ENCODE peak calls at places on chromosomes 2 and 18, in ten cellular contexts. Q is transverse colon, F is stomach, Z is adrenal gland, N is tibial artery, D is right lobe of liver, K is heart left ventricle, I is fibroblast of lung, X is cardiac muscle cell, U is tibial nerve. J is an unnamed sample. For H3K9me3 and H3K4me1, the result is how much of the 10 kb centered on the place peaks cover.

GRCh38 chr2:68799615-68800400 is 65.2 kb downstream of the ARHGAP25 start:
- DNase-seq in Q (no peak), F (no peak), Z (no peak), N (no peak), D (peak), K (no peak), I (no peak), X (no peak), U (no peak), J (no peak)

GRCh38 chr2:124317628-124318027 is 292.5 kb downstream of the CNTNAP5 start:
- DNase-seq in Q (no peak), F (no peak), Z (no peak), N (no peak), D (no peak), K (no peak), I (no peak), X (no peak), U (no peak), J (no peak)

GRCh38 chr2:45301307-45302010 is 292.2 kb upstream of the SIX2 start:
- DNase-seq in Q (peak), F (no peak), Z (no peak), N (no peak), D (no peak), K (no peak), I (no peak), X (no peak), U (no peak), J (no peak)

GRCh38 chr2:235293060-235293459 is 200.8 kb upstream of the AGAP1 start:
- DNase-seq in Q (no peak), F (no peak), Z (no peak), N (no peak), D (no peak), K (no peak), I (no peak), X (no peak), U (no peak), J (no peak)

GRCh38 chr2:64857581-64858471 is 131.4 kb upstream of the SLC1A4 start:
- DNase-seq in Q (no peak), F (no peak), Z (peak), N (peak), D (no peak), K (peak), I (peak), X (peak), U (no peak), J (peak)

GRCh38 chr18:1811282-1811681 is 760.0 kb downstream of the METTL4 start:
- DNase-seq in Q (no peak), F (no peak), Z (no peak), N (no peak), D (no peak), K (no peak), I (no peak), X (no peak), U (no peak), J (no peak)

GRCh38 chr18:48186084-48186798 is 222.9 kb downstream of the ZBTB7C start:
- DNase-seq in Q (no peak), F (no peak), Z (peak), N (no peak), D (no peak), K (no peak), I (no peak), X (peak), U (no peak), J (no peak)

GRCh38 chr18:56937874-56938273 is 209.0 kb upstream of the BOD1L2 start:
- DNase-seq in Q (no peak), F (no peak), Z (no peak), N (no peak), D (no peak), K (no peak), I (no peak), X (peak), U (no peak), J (no peak)

GRCh38 chr2:37615808-37616673 is 55.4 kb downstream of the CDC42EP3 start:
- DNase-seq in Q (peak), F (peak), Z (no peak), N (peak), D (no peak), K (peak), I (no peak), X (no peak), U (no peak), J (peak)

GRCh38 chr2:76921006-76921405 is 601.2 kb downstream of the LRRTM4 start:
- DNase-seq in Q (no peak), F (no peak), Z (no peak), N (no peak), D (no peak), K (no peak), I (no peak), X (no peak), U (no peak), J (no peak)

GRCh38 chr2:11533278-11534077 is at the start of gene GREB1:
- DNase-seq in Q (no peak), F (no peak), Z (peak), N (no peak), D (no peak), K (no peak), I (no peak), X (no peak), U (no peak), J (no peak)

GRCh38 chr18:32770181-32770650 is 2.6 kb downstream of the KLHL14 start:
- DNase-seq in Q (no peak), F (no peak), Z (no peak), N (no peak), D (no peak), K (no peak), I (no peak), X (no peak), U (no peak), J (peak)

DNA sequence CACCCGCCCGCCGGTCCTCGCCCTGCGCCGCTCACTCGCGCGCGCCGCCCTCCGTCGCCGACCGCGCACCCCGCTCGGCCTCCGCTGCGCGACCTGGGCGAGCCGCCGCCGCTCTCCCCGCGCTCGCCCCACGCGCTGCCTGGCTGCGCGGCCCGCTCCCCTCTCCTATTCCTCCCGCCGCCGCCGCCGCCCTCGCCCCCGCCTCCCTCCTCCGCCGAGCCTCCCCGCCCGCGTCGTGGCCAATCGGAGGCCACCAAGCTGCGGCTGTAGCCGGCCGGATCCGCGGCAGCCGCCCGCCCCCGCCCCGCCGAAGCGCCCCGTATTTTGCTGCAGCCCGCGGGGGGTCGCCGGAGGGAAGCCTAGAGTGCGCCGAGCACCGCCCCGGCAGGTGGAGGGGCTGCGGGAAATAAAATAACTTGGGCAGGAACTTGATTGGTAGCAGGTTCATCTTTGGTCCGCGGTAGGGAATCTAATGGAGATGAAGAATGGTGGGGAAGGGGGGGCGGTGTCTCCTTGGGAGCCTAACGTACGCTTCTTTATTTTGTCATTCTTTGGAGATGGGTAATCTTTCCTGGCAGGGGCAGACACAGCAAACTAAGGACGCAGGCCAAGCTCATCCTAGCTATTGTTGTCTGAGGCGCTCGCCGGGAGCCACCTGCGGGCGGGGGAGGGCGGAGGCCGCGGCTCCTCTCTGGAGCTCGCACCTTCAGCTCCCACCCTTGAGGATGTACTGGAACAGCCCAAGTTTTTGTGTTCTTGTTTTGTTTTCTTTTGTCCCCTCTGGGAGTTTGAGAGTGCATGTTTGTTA is 1.1 kb upstream of the CDH2 start:
- DNase-seq in Q (no peak), F (peak), Z (peak), N (no peak), D (peak), K (peak), I (peak), X (peak), U (no peak), J (peak)
- H3K9me3 ChIP-seq in Q (under half), F (under half), Z (under half), N (under half), D (under half), K (under half), I (under half), X (under half), U (under half), J (under half)

DNA sequence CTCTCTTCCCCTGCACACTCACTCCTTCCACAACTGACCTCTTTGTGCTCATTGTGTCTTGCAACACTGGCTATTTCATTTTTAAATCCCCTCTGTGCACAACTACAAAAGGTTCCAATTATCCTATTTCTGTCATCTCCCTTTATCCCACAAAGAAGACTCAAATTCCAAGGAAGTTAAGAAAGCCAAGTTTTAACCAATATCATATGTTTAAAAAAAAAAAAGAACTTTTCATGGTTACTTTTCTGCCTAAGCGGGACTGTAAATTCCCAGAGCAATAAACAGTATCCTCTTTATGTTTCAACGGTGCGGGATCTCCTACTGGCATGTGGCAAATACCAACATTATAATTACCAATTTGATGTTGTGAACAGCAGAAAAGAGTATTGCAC is 83.8 kb downstream of the DOCK10 start:
- DNase-seq in Q (no peak), F (no peak), Z (no peak), N (no peak), D (no peak), K (no peak), I (no peak), X (peak), U (no peak), J (no peak)
- H3K4me1 ChIP-seq in Q (under half), F (under half), Z (under half), N (half or more), D (under half), K (under half), I (under half), X (under half), U (under half), J (under half)

GRCh38 chr2:202945-203344 is 60.9 kb downstream of the SH3YL1 start:
- DNase-seq in Q (no peak), F (no peak), Z (no peak), N (no peak), D (no peak), K (no peak), I (no peak), X (no peak), U (no peak), J (no peak)

GRCh38 chr2:195932-196331 is 67.9 kb downstream of the SH3YL1 start:
- DNase-seq in Q (no peak), F (no peak), Z (no peak), N (no peak), D (no peak), K (no peak), I (no peak), X (no peak), U (no peak), J (no peak)

GRCh38 chr2:201648-202433 is 62.0 kb downstream of the SH3YL1 start:
- DNase-seq in Q (no peak), F (no peak), Z (no peak), N (no peak), D (no peak), K (no peak), I (no peak), X (no peak), U (no peak), J (no peak)

DNA sequence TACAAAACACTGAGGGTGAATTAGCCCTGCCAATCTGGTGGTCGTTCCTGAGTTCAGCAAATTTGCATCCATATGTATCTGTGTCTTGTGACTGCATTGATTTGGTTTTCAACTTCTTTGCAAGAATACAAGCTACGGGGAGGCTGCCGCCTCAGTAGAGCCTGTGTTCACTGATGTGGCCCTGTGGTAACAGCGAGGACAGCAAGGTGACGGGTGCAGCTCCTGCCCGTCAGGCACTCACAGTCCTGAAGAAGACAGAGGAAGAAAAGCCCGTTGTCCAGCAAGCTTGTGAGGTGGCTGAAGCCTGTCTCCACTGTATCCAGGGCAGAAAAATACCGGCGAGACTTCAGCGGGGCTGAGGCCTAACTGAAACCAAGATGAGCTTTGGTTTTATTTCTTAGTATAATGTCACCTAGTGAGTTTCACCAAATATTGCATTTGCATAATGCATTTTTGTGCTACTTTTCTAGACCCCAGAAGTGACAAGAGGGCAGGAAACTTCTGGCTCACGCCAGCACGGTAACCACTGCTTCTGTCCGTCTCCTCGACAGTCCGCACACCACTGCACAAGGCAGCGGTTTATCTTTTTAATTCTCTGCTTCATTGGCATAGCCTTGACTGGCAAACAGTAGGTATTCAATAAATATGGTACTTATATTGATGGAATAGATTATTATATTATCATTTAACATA is 64.4 kb downstream of the SH3YL1 start:
- DNase-seq in Q (no peak), F (no peak), Z (no peak), N (no peak), D (no peak), K (no peak), I (no peak), X (no peak), U (no peak), J (no peak)
- H3K9me3 ChIP-seq in Q (under half), F (under half), Z (under half), N (under half), D (under half), K (under half), I (under half), X (under half), U (under half), J (under half)

GRCh38 chr2:70080597-70081200 is 6.6 kb upstream of the PCBP1 start:
- DNase-seq in Q (no peak), F (no peak), Z (no peak), N (no peak), D (peak), K (no peak), I (no peak), X (no peak), U (no peak), J (no peak)

GRCh38 chr2:70081221-70081620 is 6.1 kb upstream of the PCBP1 start:
- DNase-seq in Q (no peak), F (no peak), Z (no peak), N (no peak), D (peak), K (no peak), I (no peak), X (no peak), U (no peak), J (no peak)

GRCh38 chr2:70073493-70073892 is 13.8 kb upstream of the PCBP1 start:
- DNase-seq in Q (no peak), F (no peak), Z (no peak), N (no peak), D (peak), K (no peak), I (no peak), X (no peak), U (no peak), J (no peak)

GRCh38 chr2:70083344-70084156 is 3.7 kb upstream of the PCBP1 start:
- DNase-seq in Q (peak), F (no peak), Z (no peak), N (no peak), D (peak), K (no peak), I (peak), X (no peak), U (no peak), J (no peak)

DNA sequence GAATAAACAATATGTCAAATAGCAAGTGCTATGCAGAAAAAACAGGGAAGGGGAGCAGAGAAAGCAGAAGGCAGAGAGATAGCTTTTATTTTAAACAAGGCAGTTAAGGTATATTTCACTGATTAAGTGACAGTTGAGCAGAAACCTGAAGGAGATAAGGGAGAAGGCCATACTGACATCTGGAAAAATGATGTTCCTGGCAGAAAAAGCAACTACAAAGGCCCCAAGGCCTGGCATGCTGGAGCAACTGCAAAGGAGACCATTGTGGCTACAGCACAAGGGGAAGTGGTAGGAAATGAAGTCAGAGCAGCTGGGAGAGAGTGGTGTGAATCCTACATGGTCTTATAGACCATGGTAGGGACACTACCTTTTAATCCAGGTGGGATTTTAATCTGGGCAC is 8.9 kb upstream of the PCBP1 start:
- DNase-seq in Q (no peak), F (no peak), Z (peak), N (no peak), D (no peak), K (no peak), I (no peak), X (no peak), U (no peak), J (no peak)
- H3K4me1 ChIP-seq in Q (under half), F (under half), Z (under half), N (under half), D (under half), K (under half), I (under half), X (under half), U (under half), J (under half)

GRCh38 chr18:14939141-14939540 is 191.2 kb downstream of the ANKRD30B start:
- DNase-seq in Q (no peak), F (no peak), Z (no peak), N (no peak), D (no peak), K (no peak), I (no peak), X (no peak), U (no peak), J (no peak)

GRCh38 chr18:14937271-14937670 is 189.3 kb downstream of the ANKRD30B start:
- DNase-seq in Q (no peak), F (no peak), Z (no peak), N (no peak), D (no peak), K (no peak), I (no peak), X (no peak), U (no peak), J (no peak)

GRCh38 chr18:14933049-14933851 is 185.3 kb downstream of the ANKRD30B start:
- DNase-seq in Q (peak), F (no peak), Z (no peak), N (no peak), D (no peak), K (no peak), I (no peak), X (no peak), U (no peak), J (no peak)

GRCh38 chr18:14936313-14936712 is 188.3 kb downstream of the ANKRD30B start:
- DNase-seq in Q (peak), F (no peak), Z (no peak), N (no peak), D (no peak), K (no peak), I (no peak), X (no peak), U (no peak), J (no peak)

DNA sequence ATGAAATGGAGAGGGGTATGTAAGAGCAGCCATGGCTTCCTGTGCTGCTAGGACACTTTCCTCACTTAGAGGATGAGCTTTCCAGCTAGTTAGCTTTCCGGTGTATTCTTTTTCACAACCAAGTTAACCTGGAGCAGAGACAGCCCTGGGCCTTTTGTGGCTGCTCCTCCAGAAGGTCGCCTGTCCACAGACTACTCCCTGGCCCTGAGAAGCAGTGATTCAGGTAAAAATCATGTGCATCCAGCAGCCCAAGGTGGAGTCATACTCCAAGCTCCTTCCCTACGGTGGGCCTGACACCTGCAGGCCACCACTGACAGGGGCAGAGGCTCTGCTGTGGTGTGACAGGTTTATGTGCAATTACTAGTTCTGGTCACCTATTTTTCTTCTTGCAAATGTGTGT is 187.2 kb downstream of the ANKRD30B start:
- DNase-seq in Q (no peak), F (no peak), Z (no peak), N (no peak), D (no peak), K (no peak), I (no peak), X (no peak), U (no peak), J (no peak)
- H3K9me3 ChIP-seq in Q (under half), F (under half), Z (under half), N (under half), D (under half), K (under half), I (under half), X (under half), U (under half), J (under half)

J was measured in body of pancreas.